ENCODE peak calls at places on chromosomes 12 and 14, in six cellular contexts. R is T-cell, J is NCI-H460, Y is hippocampal formation, H is breast epithelium, I is memory B cell. A is an unnamed sample.

GRCh38 chr12:96846313-96846712 is 60.7 kb upstream of the NEDD1 start:
- DNase-seq in R (no peak), J (no peak), Y (no peak), H (no peak), I (no peak), A (no peak)

GRCh38 chr12:1853716-1854115 is 33.4 kb downstream of the LRTM2 start:
- DNase-seq in R (no peak), J (no peak), Y (no peak), H (no peak), I (no peak), A (no peak)

GRCh38 chr12:12896261-12896660 is 4.9 kb downstream of the GPRC5A start:
- DNase-seq in R (no peak), J (no peak), Y (no peak), H (no peak), I (no peak), A (no peak)

GRCh38 chr12:51828951-51829581 is 19.5 kb downstream of the FIGNL2 start:
- DNase-seq in R (no peak), J (no peak), Y (no peak), H (no peak), I (no peak), A (no peak)

GRCh38 chr14:20657216-20658211 is 16.0 kb upstream of the OR6S1 start:
- DNase-seq in R (no peak), J (no peak), Y (no peak), H (no peak), I (no peak), A (no peak)

GRCh38 chr14:78752789-78753188 is 582.6 kb downstream of the NRXN3 start:
- DNase-seq in R (no peak), J (no peak), Y (no peak), H (no peak), I (no peak), A (no peak)

GRCh38 chr14:29643415-29644206 is 284.0 kb downstream of the PRKD1 start:
- DNase-seq in R (no peak), J (peak), Y (no peak), H (no peak), I (no peak), A (no peak)

GRCh38 chr12:100555722-100556121 is 17.8 kb upstream of the GAS2L3 start:
- DNase-seq in R (no peak), J (no peak), Y (no peak), H (no peak), I (no peak), A (no peak)

GRCh38 chr12:107788690-107789458 is 14.4 kb downstream of the ASCL4 start:
- DNase-seq in R (no peak), J (no peak), Y (no peak), H (no peak), I (no peak), A (no peak)

GRCh38 chr12:123064885-123065619 is 84.6 kb downstream of the ARL6IP4 start:
- DNase-seq in R (no peak), J (no peak), Y (no peak), H (no peak), I (no peak), A (no peak)

GRCh38 chr12:97756066-97756701 is 293.6 kb downstream of the RMST start:
- DNase-seq in R (no peak), J (no peak), Y (no peak), H (no peak), I (no peak), A (no peak)

GRCh38 chr12:26100966-26101744 is 23.7 kb downstream of the BHLHE41 start:
- DNase-seq in R (no peak), J (no peak), Y (no peak), H (no peak), I (no peak), A (no peak)

GRCh38 chr12:27549801-27550652 is 26.0 kb downstream of the PPFIBP1 start:
- DNase-seq in R (no peak), J (peak), Y (peak), H (peak), I (no peak), A (no peak)

GRCh38 chr12:57889541-57889989 is 43.0 kb upstream of the CTDSP2 start:
- DNase-seq in R (no peak), J (no peak), Y (no peak), H (no peak), I (no peak), A (no peak)

GRCh38 chr14:21299562-21300130 is 19.8 kb downstream of the RPGRIP1 start:
- DNase-seq in R (no peak), J (no peak), Y (no peak), H (no peak), I (no peak), A (no peak)

GRCh38 chr14:52266782-52267181 is 716 bp upstream of the PTGDR start:
- DNase-seq in R (no peak), J (no peak), Y (no peak), H (no peak), I (no peak), A (no peak)

GRCh38 chr12:59886131-59886751 is 290.4 kb downstream of the SLC16A7 start:
- DNase-seq in R (no peak), J (no peak), Y (no peak), H (no peak), I (no peak), A (no peak)

GRCh38 chr12:121325922-121326396 is 26.3 kb downstream of the ANAPC5 start:
- DNase-seq in R (no peak), J (peak), Y (no peak), H (no peak), I (no peak), A (no peak)

GRCh38 chr12:95641299-95641947 is 90.1 kb upstream of the USP44 start:
- DNase-seq in R (no peak), J (no peak), Y (no peak), H (no peak), I (no peak), A (no peak)

GRCh38 chr14:92439551-92440344 is 73.8 kb upstream of the RIN3 start:
- DNase-seq in R (no peak), J (no peak), Y (no peak), H (no peak), I (no peak), A (no peak)

A was measured in esophagus squamous epithelium.